ENCODE peak calls at places on chromosomes 4 and X, in ten cellular contexts. N is transverse colon, Y is adrenal gland, P is body of pancreas, O is HCT116, H is stomach, R is heart left ventricle, A is GM12892, V is sigmoid colon, C is uterus. Q is an unnamed sample.

GRCh38 chr4:48439988-48440387 is 43.2 kb upstream of the SLC10A4 start:
- DNase-seq in R (no peak), N (no peak), P (peak), Y (no peak), C (no peak), A (no peak), V (no peak), O (no peak), H (peak), Q (no peak)

GRCh38 chr4:36280555-36280954 is 861 bp upstream of the DTHD1 start:
- DNase-seq in P (no peak), O (no peak), N (no peak), A (no peak), R (no peak), Y (no peak), C (no peak), V (no peak), H (no peak), Q (no peak)

GRCh38 chrX:5708209-5708608 is 520.5 kb downstream of the NLGN4X start:
- DNase-seq in H (no peak), V (no peak), O (no peak), R (no peak), N (no peak), A (no peak), Y (no peak), P (no peak), C (no peak), Q (no peak)

GRCh38 chrX:41238543-41238942 is 95.4 kb upstream of the DDX3X start:
- DNase-seq in C (no peak), A (no peak), R (no peak), P (no peak), O (no peak), V (no peak), H (no peak), N (no peak), Y (no peak), Q (peak)

GRCh38 chr4:42123071-42123644 is 29.3 kb downstream of the BEND4 start:
- DNase-seq in P (no peak), R (no peak), C (no peak), V (no peak), N (no peak), H (no peak), Y (no peak), A (no peak), O (no peak), Q (no peak)

GRCh38 chr4:89823416-89823815 is 13.5 kb downstream of the SNCA start:
- DNase-seq in N (no peak), C (no peak), O (no peak), P (no peak), V (no peak), H (no peak), A (no peak), R (no peak), Y (no peak), Q (no peak)

GRCh38 chrX:12615061-12615460 is 176.2 kb upstream of the PRPS2 start:
- DNase-seq in H (no peak), R (no peak), O (no peak), P (no peak), C (no peak), A (no peak), Y (no peak), V (no peak), N (no peak), Q (no peak)

GRCh38 chrX:22800360-22800759 is 199.4 kb upstream of the DDX53 start:
- DNase-seq in C (no peak), H (no peak), A (no peak), P (no peak), V (no peak), R (peak), N (no peak), Y (no peak), O (no peak), Q (peak)

GRCh38 chr4:3294401-3295241 is 1.8 kb downstream of the RGS12 start:
- DNase-seq in C (no peak), Y (peak), P (no peak), A (no peak), N (no peak), R (no peak), H (peak), V (no peak), O (no peak), Q (no peak)

GRCh38 chr4:3291411-3291968 is 1.3 kb upstream of the RGS12 start:
- DNase-seq in O (no peak), C (no peak), Y (peak), R (no peak), H (peak), V (no peak), P (peak), A (no peak), N (peak), Q (no peak)

GRCh38 chr4:3291969-3292570 is 751 bp upstream of the RGS12 start:
- DNase-seq in P (peak), V (peak), N (peak), Y (peak), O (peak), R (peak), A (no peak), H (peak), C (peak), Q (peak)

GRCh38 chr4:3293410-3294391 is 880 bp downstream of the RGS12 start:
- DNase-seq in R (no peak), Y (peak), A (no peak), P (no peak), N (no peak), C (no peak), O (no peak), H (peak), V (no peak), Q (no peak)

GRCh38 chr4:3292571-3293409 is at the start of gene RGS12:
- DNase-seq in O (peak), V (peak), P (peak), Y (peak), R (peak), A (peak), C (peak), H (peak), N (peak), Q (peak)
- TF ChIP-seq POLR2A in O (peak), V (peak), P (peak), Y (peak), R (peak), A (no peak), C (peak), H (peak), N (peak), Q (peak)

DNA sequence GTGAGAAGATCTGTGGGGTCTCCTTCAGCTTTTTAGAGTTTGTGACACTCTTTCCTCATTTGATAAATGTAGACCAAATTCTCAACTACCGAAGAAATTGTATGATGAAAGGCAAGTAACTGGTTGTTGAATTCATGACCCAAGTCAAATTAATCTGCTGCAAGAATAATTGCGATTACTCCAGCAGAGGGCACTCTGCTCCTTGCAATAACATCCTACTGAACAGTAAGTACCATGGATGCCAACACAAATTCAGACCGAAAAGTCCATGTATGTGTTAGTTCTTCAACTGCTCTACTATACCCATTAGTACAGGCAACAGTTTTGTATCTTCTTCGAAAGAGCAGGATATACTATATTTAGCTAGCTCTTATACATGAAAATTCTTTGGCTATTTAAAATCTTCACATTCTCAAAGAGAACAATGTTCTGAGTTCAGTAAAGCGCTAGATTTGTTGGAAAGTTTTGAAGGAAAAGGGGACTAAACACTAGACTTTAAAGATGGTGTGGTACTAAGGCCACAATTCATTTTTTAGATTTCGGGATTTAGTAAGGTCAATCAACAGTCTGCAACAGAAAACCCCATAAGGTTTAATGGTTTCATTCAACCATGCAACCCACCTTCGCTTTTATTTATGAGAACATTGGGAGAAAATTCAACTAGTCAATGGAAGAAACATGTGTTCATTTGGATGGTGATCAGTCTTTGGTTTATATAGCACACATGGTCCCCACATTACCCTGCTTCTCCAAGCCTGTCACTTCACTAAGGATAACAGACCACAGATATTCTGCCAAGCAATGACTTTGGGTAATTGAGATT is 105.4 kb upstream of the TBC1D9 start:
- DNase-seq in N (peak), V (peak), C (peak), O (peak), Y (peak), A (no peak), P (peak), R (peak), H (peak), Q (peak)
- TF ChIP-seq POLR2A in N (no peak), V (no peak), C (no peak), O (no peak), Y (no peak), A (no peak), P (no peak), R (no peak), H (no peak), Q (no peak)

DNA sequence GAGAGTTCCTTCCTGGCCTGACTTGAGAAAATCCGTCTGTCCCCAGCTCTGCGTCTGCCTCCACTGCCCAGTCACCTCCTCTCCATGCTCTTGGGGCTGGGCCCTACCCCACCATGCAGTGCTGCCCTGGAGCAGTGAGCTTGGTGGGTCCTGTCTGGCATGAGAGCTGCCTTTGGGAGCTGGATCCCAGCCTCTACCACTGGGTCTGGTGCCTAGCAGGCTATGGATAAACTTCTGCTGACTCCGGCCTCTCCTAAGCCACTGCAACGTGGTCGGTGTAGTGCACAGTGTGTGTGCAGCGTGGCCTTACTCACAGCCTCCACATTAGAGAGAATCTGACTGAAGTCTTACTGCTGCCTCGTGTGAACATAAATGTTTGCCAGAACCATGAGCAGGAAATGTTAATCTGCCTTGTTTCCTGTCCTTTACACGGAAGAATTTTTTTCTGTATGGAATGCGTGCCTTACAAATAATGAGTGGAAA is 47.6 kb downstream of the HTT start:
- DNase-seq in A (no peak), P (no peak), N (no peak), C (no peak), H (no peak), Y (no peak), O (no peak), V (no peak), R (no peak), Q (no peak)
- TF ChIP-seq POLR2A in A (no peak), P (no peak), N (no peak), C (no peak), H (no peak), Y (no peak), O (no peak), V (no peak), R (no peak), Q (no peak)

DNA sequence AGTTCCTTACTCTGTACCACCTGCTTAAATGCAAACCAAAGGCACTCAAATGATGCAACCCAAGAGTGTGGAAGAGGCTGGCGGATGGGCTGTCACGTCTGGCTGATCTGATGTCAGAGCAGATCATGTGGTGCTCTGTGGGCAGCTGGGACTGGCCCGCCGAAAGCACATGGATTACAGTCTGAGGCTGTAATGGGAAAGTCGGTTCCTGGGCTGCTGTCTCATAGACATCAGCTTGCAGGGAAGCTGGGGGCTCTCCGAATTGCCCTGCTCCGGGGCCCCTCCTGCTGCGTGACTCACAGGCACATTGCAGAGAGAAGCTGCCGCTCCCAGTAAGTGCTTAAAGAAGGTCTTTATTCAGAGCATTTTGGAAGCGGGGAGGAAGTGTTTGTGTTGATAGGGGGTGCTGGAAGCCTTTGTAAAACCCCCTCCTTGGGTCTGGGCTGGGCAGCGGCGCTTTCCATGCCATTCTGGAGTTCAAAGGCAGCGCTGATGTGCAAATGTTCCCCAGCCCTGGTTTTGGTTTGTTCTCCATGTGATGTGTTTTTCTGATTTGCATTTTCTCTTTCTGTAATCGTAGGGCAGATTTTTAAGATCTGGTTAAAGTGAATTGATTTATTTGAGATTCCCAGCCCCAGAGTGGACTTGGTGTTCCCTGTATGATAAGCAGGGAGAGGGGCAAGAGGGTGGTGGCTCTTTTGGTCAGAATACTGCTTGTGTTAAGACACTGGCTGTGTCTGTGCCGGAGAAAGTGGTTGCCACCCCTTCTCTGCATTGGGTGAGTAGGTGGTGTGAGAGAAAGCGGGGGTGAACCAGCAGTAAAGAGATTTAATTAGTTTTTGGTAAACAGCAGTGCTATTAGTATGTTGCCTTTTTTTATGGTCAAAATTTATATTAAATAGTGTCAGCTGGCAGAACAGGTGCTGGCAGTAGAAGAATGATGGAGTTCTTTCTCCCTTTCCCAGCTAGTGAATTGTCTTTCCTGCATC is 181.3 kb downstream of the LARP7 start:
- DNase-seq in C (peak), Y (peak), H (peak), P (peak), O (peak), A (peak), N (peak), R (peak), V (peak), Q (peak)
- TF ChIP-seq POLR2A in C (peak), Y (peak), H (no peak), P (no peak), O (no peak), A (peak), N (no peak), R (no peak), V (peak), Q (peak)

GRCh38 chr4:60683357-60683756 is 516.8 kb upstream of the ADGRL3 start:
- DNase-seq in R (no peak), N (no peak), A (no peak), H (no peak), V (no peak), P (no peak), Y (no peak), O (no peak), C (no peak), Q (peak)
- TF ChIP-seq POLR2A in R (no peak), N (no peak), A (no peak), H (no peak), V (no peak), P (no peak), Y (no peak), O (no peak), C (no peak), Q (no peak)

DNA sequence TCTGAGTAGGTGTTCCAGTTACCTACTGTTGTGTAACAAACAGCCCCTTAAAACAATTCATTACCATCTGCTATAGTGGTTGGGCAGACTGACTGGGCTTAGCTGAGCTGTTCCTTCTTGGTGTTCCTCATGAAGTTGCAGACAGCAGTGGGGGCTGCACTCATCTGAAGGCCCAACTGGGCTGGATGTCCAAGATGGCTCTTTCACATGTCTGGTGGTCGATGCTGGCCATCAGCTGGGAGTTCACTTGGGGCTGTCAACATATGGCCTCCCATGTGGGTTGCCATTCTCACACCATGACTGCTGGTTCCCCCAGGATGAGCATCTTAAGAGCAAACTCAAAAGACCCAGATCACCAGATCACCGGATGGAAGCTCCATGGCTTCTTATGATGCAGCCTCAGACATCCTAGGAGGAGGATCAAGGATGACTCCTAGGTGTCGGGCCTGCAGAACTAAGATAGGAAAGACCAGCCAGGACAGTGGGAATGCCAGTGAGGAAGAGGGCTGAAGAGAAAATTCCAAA is 34.3 kb upstream of the PPP2R2C start:
- DNase-seq in N (no peak), A (no peak), P (no peak), R (peak), H (no peak), Y (no peak), V (no peak), C (no peak), O (no peak), Q (no peak)
- TF ChIP-seq POLR2A in N (no peak), A (no peak), P (no peak), R (no peak), H (no peak), Y (no peak), V (no peak), C (no peak), O (no peak), Q (no peak)

DNA sequence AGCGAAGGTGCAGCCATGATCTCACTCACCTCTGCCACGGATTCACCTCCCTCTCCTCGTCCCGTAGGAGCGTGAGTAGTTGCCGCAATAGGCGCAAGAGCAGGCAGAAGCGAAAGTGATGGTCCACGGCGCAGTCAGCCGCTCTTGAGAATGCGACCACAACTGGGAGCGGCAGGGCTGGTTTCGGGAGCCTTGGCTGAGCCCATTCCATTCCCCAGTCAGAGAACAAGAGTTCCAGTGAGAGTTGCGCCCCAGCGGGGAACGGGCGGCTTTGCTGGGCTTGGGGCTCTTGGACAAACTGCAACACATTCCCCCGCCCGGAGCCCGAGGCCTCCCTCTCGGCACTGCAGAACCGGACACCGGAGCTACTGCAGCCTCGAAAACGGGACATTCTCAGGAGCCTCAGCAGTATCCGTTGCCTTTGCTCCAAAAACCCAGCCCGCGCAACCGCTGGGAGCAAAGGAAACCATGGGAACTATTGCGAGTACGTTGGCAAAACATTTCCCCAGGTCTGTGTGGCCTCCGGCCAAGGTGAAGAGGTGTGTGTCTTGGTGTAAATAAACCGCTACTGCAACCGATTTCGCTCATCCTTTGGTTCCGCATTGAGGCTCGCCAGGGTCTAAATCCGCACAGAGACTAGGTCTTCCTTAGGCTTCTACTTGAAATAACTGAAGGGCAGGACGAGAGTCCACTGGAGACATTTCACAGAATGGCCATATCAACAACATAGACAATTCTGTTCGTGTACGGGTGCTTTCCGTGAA is 5.7 kb upstream of the ZBTB33 start:
- DNase-seq in A (no peak), P (peak), Y (peak), V (peak), C (peak), H (peak), N (peak), R (peak), O (peak), Q (peak)
- TF ChIP-seq POLR2A in A (peak), P (peak), Y (peak), V (no peak), C (no peak), H (no peak), N (peak), R (no peak), O (no peak), Q (peak)

DNA sequence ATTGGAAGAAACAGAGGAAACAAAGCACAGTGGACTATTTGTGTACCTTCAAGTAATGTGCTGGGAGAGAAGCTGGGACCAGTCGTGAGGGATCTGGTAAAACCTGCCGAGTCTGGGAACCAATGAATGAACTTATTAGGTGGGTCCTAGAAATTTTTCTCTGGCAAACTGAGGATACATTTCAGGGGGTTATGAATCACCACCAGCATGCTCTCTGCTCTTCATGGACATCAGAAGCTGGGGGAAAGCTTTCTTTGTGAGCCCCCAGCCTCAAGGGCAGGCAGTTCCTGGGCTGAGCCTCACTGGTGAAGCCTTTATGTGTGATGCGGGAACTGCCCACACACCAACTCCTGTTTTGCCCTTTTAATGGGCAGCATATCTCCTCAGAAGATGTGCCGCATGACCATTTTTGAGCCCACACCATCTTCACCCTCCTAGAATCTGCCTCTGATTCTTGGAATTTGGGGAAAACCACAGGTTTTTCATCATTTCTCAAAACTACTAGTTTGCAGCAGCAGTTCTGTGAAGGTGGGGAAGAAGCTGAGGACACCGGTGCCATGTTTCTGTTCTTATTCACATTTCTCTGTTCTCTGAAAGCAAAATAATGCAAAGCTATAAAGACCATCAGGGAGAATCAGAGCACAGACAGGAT is 95.5 kb upstream of the ENPP6 start:
- DNase-seq in N (no peak), P (no peak), R (no peak), A (no peak), O (no peak), V (no peak), C (no peak), H (no peak), Y (peak), Q (no peak)
- TF ChIP-seq POLR2A in N (no peak), P (no peak), R (no peak), A (no peak), O (no peak), V (no peak), C (no peak), H (no peak), Y (no peak), Q (no peak)